ENCODE peak calls at places on chromosomes 2 and 18, in nine cellular contexts. Z is kidney epithelial cell, O is HL-60, R is suprapubic skin, L is cardiac fibroblast, W is choroid plexus epithelial cell, Y is esophagus muscularis mucosa, T is HFF-Myc, X is breast epithelium. A is an unnamed sample.
A peak's percentile ranks its signal among the peaks of the same experiment; 100 is the strongest.

GRCh38 chr2:85811173-85811849 is 57.5 kb downstream of the ATOH8 start:
- DNase-seq in W (peak; percentile 35), Y (peak; percentile 92), T (no peak), Z (no peak), R (peak; percentile 80), O (no peak), X (no peak), L (peak; percentile 32), A (no peak)

GRCh38 chr2:9554841-9555337 is 741 bp downstream of the ADAM17 start:
- DNase-seq in L (peak; percentile 89), Z (no peak), X (peak; percentile 74), Y (no peak), T (peak; percentile 51), O (peak; percentile 48), R (no peak), W (peak; percentile 95), A (no peak)

GRCh38 chr18:3055861-3056260 is 42.9 kb upstream of the LPIN2 start:
- DNase-seq in R (no peak), Y (no peak), X (no peak), O (no peak), T (no peak), L (peak; percentile 37), Z (peak; percentile 39), W (peak; percentile 38), A (peak; percentile 78)

GRCh38 chr2:224865016-224865415 is 148.9 kb upstream of the CCDC195 start:
- DNase-seq in W (peak; percentile 17), L (no peak), T (no peak), O (no peak), X (no peak), Y (no peak), Z (no peak), R (no peak), A (no peak)

GRCh38 chr2:109178974-109179373 is 50.0 kb downstream of the SH3RF3 start:
- DNase-seq in W (no peak), O (no peak), L (no peak), Z (no peak), X (no peak), T (no peak), Y (no peak), R (no peak), A (no peak)

GRCh38 chr2:26628561-26629345 is 12.4 kb downstream of the CIB4 start:
- DNase-seq in X (no peak), O (no peak), Y (no peak), T (no peak), R (no peak), Z (no peak), L (no peak), W (no peak), A (no peak)

GRCh38 chr2:102129956-102130650 is 12.4 kb upstream of the IL1R1 start:
- DNase-seq in Z (no peak), L (no peak), O (peak; percentile 45), T (no peak), Y (no peak), X (no peak), W (no peak), R (no peak), A (no peak)

GRCh38 chr2:174764281-174765063 is at the start of gene CHRNA1:
- DNase-seq in Z (no peak), X (no peak), O (no peak), L (no peak), Y (no peak), W (peak; percentile 82), T (no peak), R (no peak), A (no peak)

GRCh38 chr18:56152547-56152946 is 485.8 kb downstream of the TXNL1 start:
- DNase-seq in R (no peak), W (no peak), Y (no peak), X (no peak), T (no peak), Z (no peak), L (no peak), O (no peak), A (no peak)

GRCh38 chr2:38856165-38856564 is 19.6 kb downstream of the DHX57 start:
- DNase-seq in L (peak; percentile 57), T (no peak), X (no peak), Y (no peak), Z (no peak), R (no peak), W (peak; percentile 58), O (no peak), A (no peak)

GRCh38 chr2:42329779-42330178 is 31.2 kb downstream of the COX7A2L start:
- DNase-seq in X (no peak), Y (no peak), R (no peak), T (no peak), Z (no peak), L (no peak), O (no peak), W (no peak), A (no peak)

GRCh38 chr2:72515696-72516095 is 310.1 kb downstream of the EXOC6B start:
- DNase-seq in W (peak; percentile 11), Y (no peak), L (peak; percentile 53), X (no peak), O (no peak), Z (no peak), T (no peak), R (no peak), A (no peak)

GRCh38 chr2:181440919-181441318 is 16.3 kb upstream of the ITGA4 start:
- DNase-seq in T (no peak), W (no peak), Y (no peak), O (no peak), X (no peak), L (no peak), R (no peak), Z (no peak), A (no peak)

GRCh38 chr2:84129018-84129417 is 330.1 kb downstream of the SUCLG1 start:
- DNase-seq in L (no peak), W (no peak), O (no peak), X (no peak), R (no peak), T (no peak), Z (no peak), Y (no peak), A (no peak)

GRCh38 chr2:42105330-42106256 is 57.8 kb downstream of the PKDCC start:
- DNase-seq in T (no peak), L (peak; percentile 50), R (no peak), X (no peak), Y (no peak), O (peak; percentile 79), W (peak; percentile 45), Z (no peak), A (no peak)

GRCh38 chr18:50266248-50266704 is at the start of gene CFAP53:
- DNase-seq in Z (peak; percentile 74), O (peak; percentile 96), W (peak; percentile 93), X (peak; percentile 81), Y (peak; percentile 98), T (peak; percentile 59), L (peak; percentile 89), R (peak; percentile 95), A (peak; percentile 12)

GRCh38 chr2:84701880-84702279 is 179.0 kb downstream of the TRABD2A start:
- DNase-seq in Y (no peak), W (peak; percentile 88), R (no peak), X (no peak), Z (no peak), L (peak; percentile 80), O (no peak), T (peak; percentile 14), A (peak; percentile 18)

GRCh38 chr2:118834901-118835738 is 12.3 kb downstream of the EN1 start:
- DNase-seq in T (no peak), L (no peak), X (no peak), O (no peak), Z (no peak), Y (no peak), R (peak; percentile 81), W (no peak), A (no peak)

GRCh38 chr18:63850010-63850409 is 37.5 kb upstream of the SERPINB2 start:
- DNase-seq in X (no peak), W (peak; percentile 51), R (no peak), O (peak; percentile 84), Y (no peak), T (peak; percentile 21), L (peak; percentile 53), Z (no peak), A (no peak)

GRCh38 chr2:126831234-126832005 is 67.3 kb upstream of the TEX51 start:
- DNase-seq in Y (peak; percentile 72), T (no peak), X (no peak), R (no peak), O (no peak), W (no peak), Z (no peak), L (peak; percentile 59), A (no peak)

GRCh38 chr2:236663671-236664101 is 94.1 kb downstream of the ACKR3 start:
- DNase-seq in Z (no peak), R (peak; percentile 87), T (no peak), W (no peak), X (peak; percentile 39), L (peak; percentile 22), Y (peak; percentile 90), O (no peak), A (no peak)

GRCh38 chr2:86372641-86373502 is 35.4 kb upstream of the REEP1 start:
- DNase-seq in X (no peak), Z (no peak), L (peak; percentile 69), W (peak; percentile 63), T (no peak), R (no peak), O (peak; percentile 18), Y (peak; percentile 91), A (no peak)

GRCh38 chr2:1677833-1678165 is 66.5 kb downstream of the PXDN start:
- DNase-seq in X (no peak), W (no peak), T (no peak), L (no peak), Z (no peak), R (no peak), Y (no peak), O (no peak), A (no peak)

GRCh38 chr2:15808221-15808574 is 132.2 kb upstream of the MYCN start:
- DNase-seq in W (no peak), T (no peak), X (no peak), R (no peak), Y (no peak), L (no peak), O (no peak), Z (no peak), A (no peak)
- TF ChIP-seq CTCF in W (no peak), T (no peak), X (no peak), R (no peak), Y (no peak), L (no peak), O (no peak), Z (no peak), A (no peak)

GRCh38 chr18:47970664-47971523 is 40.4 kb upstream of the SMAD2 start:
- DNase-seq in R (no peak), Y (no peak), O (peak; percentile 87), L (no peak), Z (no peak), W (no peak), T (no peak), X (no peak), A (no peak)
- H3K4me3 ChIP-seq in R (no peak overlapping the region), Y (no peak overlapping the region), O (no peak overlapping the region), L (no peak overlapping the region), Z (no peak overlapping the region), W (no peak overlapping the region), T (no peak overlapping the region), X (no peak overlapping the region), A (no peak overlapping the region)

GRCh38 chr2:62339413-62339812 is 143.5 kb downstream of the B3GNT2 start:
- DNase-seq in Z (no peak), T (no peak), R (no peak), W (peak; percentile 11), O (no peak), L (no peak), X (no peak), Y (no peak), A (no peak)
- TF ChIP-seq CTCF in Z (peak; percentile 9), T (no peak), R (no peak), W (peak; percentile 42), O (no peak), L (peak; percentile 5), X (no peak), Y (no peak), A (peak; percentile 27)

GRCh38 chr2:239265681-239266435 is 135.0 kb downstream of the HDAC4 start:
- DNase-seq in O (no peak), L (no peak), Y (no peak), Z (no peak), T (no peak), R (peak; percentile 70), W (no peak), X (peak; percentile 15), A (no peak)
- H3K4me3 ChIP-seq in O (no peak overlapping the region), L (no peak overlapping the region), Y (no peak overlapping the region), Z (no peak overlapping the region), T (no peak overlapping the region), R (peak overlapping the region; percentile 32), W (no peak overlapping the region), X (no peak overlapping the region), A (no peak overlapping the region)

A was measured in epithelial cell of proximal tubule.